ENCODE peak calls at places on chromosomes 1 and 21, in six cellular contexts. One of them, this sample, is unnamed.

GRCh38 chr1:17365271-17365670 is 6.7 kb upstream of the PADI6 start:
- DNase-seq in brain microvascular endothelial cell: no peak
- DNase-seq in H1: no peak
- DNase-seq in dorsolateral prefrontal cortex: no peak
- DNase-seq in Caco-2: no peak
- DNase-seq in tibial nerve: no peak
- DNase-seq in this sample: no peak

GRCh38 chr1:111851552-111851951 is 95.9 kb downstream of the DDX20 start:
- DNase-seq in Caco-2: no peak
- DNase-seq in H1: no peak
- DNase-seq in tibial nerve: no peak
- DNase-seq in dorsolateral prefrontal cortex: peak; percentile 80
- DNase-seq in brain microvascular endothelial cell: no peak
- DNase-seq in this sample: no peak

GRCh38 chr1:46611691-46612221 is 4.9 kb downstream of the MOB3C start:
- DNase-seq in Caco-2: no peak
- DNase-seq in dorsolateral prefrontal cortex: no peak
- DNase-seq in H1: no peak
- DNase-seq in tibial nerve: no peak
- DNase-seq in brain microvascular endothelial cell: no peak
- DNase-seq in this sample: no peak

GRCh38 chr1:51907079-51907702 is 28.7 kb upstream of the NRDC start:
- DNase-seq in dorsolateral prefrontal cortex: no peak
- DNase-seq in brain microvascular endothelial cell: no peak
- DNase-seq in Caco-2: no peak
- DNase-seq in tibial nerve: no peak
- DNase-seq in H1: no peak
- DNase-seq in this sample: no peak

GRCh38 chr1:57485643-57486042 is 61.8 kb upstream of the DAB1 start:
- DNase-seq in tibial nerve: no peak
- DNase-seq in brain microvascular endothelial cell: peak; percentile 72
- DNase-seq in Caco-2: no peak
- DNase-seq in H1: no peak
- DNase-seq in dorsolateral prefrontal cortex: no peak
- DNase-seq in this sample: peak; percentile 53

GRCh38 chr21:45012661-45013270 is 61.6 kb upstream of the ADARB1 start:
- DNase-seq in tibial nerve: no peak
- DNase-seq in H1: peak; percentile 79
- DNase-seq in dorsolateral prefrontal cortex: peak; percentile 23
- DNase-seq in Caco-2: peak; percentile 90
- DNase-seq in brain microvascular endothelial cell: no peak
- DNase-seq in this sample: no peak

GRCh38 chr1:67716800-67717199 is 31.8 kb downstream of the GADD45A start:
- DNase-seq in tibial nerve: no peak
- DNase-seq in H1: no peak
- DNase-seq in Caco-2: no peak
- DNase-seq in brain microvascular endothelial cell: no peak
- DNase-seq in dorsolateral prefrontal cortex: no peak
- DNase-seq in this sample: peak; percentile 32

GRCh38 chr1:77986810-77987209 is 7.9 kb upstream of the FUBP1 start:
- DNase-seq in tibial nerve: no peak
- DNase-seq in dorsolateral prefrontal cortex: no peak
- DNase-seq in brain microvascular endothelial cell: no peak
- DNase-seq in H1: no peak
- DNase-seq in Caco-2: no peak
- DNase-seq in this sample: no peak

GRCh38 chr21:26756491-26757159 is 88.6 kb downstream of the ADAMTS1 start:
- DNase-seq in dorsolateral prefrontal cortex: no peak
- DNase-seq in H1: no peak
- DNase-seq in tibial nerve: no peak
- DNase-seq in brain microvascular endothelial cell: peak; percentile 80
- DNase-seq in Caco-2: no peak
- DNase-seq in this sample: peak; percentile 73

DNA sequence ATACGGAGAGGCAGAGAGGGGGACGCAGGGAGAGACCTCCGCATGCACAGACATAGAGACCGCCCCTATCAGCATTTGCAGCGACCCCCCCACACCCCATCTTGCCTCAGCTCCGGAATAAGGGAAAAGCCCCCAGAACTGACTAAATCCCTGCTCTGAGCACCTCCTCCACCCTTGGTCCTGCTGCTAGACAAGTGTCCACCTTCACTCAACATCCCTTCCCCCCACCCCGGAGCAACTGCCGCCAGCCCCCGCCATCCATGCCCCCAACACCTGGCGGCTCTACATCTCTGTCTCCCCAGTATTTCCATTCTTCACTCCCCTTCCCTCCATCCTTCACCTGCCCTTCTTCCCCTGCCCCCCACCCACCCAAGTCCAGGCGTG is 725 bp downstream of the SV2A start:
- DNase-seq in brain microvascular endothelial cell: no peak
- DNase-seq in H1: no peak
- DNase-seq in Caco-2: no peak
- DNase-seq in tibial nerve: no peak
- DNase-seq in dorsolateral prefrontal cortex: no peak
- DNase-seq in this sample: no peak
- H3K4me3 ChIP-seq in brain microvascular endothelial cell: peak overlapping the region; percentile 79
- H3K4me3 ChIP-seq in H1: peak overlapping the region; percentile 99
- H3K4me3 ChIP-seq in Caco-2: peak overlapping the region; percentile 37
- H3K4me3 ChIP-seq in tibial nerve: peak overlapping the region; percentile 50
- H3K4me3 ChIP-seq in dorsolateral prefrontal cortex: peak overlapping the region; percentile 82
- H3K4me3 ChIP-seq in this sample: peak overlapping the region; percentile 75

DNA sequence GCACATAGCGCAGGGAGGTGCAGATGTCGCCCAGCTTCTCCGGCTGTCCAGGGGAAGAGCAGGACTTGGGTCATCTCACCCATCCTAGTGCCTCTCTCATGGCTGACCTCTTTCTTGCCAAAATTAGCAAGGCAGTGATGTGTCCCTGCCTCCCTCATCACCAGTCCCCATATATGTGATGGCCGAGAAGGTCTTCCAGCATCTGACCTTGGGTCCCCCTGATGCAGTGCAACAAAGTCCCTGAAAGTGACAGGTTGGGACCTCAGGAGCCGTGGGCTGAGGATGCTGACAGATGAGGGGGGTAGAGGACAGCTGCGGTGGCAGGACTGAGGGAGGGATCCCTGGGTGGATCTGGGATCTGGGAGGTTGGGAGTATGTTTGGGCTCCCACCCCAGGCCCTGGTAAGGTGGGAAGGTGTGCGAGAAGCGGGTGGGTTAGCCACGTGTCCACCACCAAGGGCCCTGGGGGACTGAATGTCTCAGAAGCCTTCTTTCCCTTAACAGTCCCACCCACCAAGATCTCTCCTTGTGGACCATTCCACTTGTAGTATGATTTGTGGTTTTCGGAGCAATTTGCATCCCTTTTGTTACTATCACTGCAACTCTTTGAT is 109.7 kb downstream of the SYT2 start:
- DNase-seq in brain microvascular endothelial cell: no peak
- DNase-seq in dorsolateral prefrontal cortex: no peak
- DNase-seq in Caco-2: no peak
- DNase-seq in tibial nerve: no peak
- DNase-seq in H1: no peak
- DNase-seq in this sample: no peak
- TF ChIP-seq CTCF in brain microvascular endothelial cell: no peak
- TF ChIP-seq CTCF in dorsolateral prefrontal cortex: no peak
- TF ChIP-seq CTCF in Caco-2: no peak
- TF ChIP-seq CTCF in tibial nerve: no peak
- TF ChIP-seq CTCF in H1: no peak
- TF ChIP-seq CTCF in this sample: no peak

GRCh38 chr1:117130526-117130925 is 9.0 kb upstream of the TRIM45 start:
- DNase-seq in H1: no peak
- DNase-seq in dorsolateral prefrontal cortex: no peak
- DNase-seq in Caco-2: no peak
- DNase-seq in brain microvascular endothelial cell: no peak
- DNase-seq in tibial nerve: no peak
- DNase-seq in this sample: no peak

GRCh38 chr1:117123274-117123673 is 1.7 kb upstream of the TRIM45 start:
- DNase-seq in Caco-2: no peak
- DNase-seq in dorsolateral prefrontal cortex: no peak
- DNase-seq in brain microvascular endothelial cell: no peak
- DNase-seq in H1: no peak
- DNase-seq in tibial nerve: no peak
- DNase-seq in this sample: no peak

GRCh38 chr1:117127840-117128239 is 6.3 kb upstream of the TRIM45 start:
- DNase-seq in Caco-2: no peak
- DNase-seq in tibial nerve: no peak
- DNase-seq in H1: no peak
- DNase-seq in brain microvascular endothelial cell: no peak
- DNase-seq in dorsolateral prefrontal cortex: no peak
- DNase-seq in this sample: no peak

GRCh38 chr1:117128323-117129079 is 7.0 kb upstream of the TRIM45 start:
- DNase-seq in dorsolateral prefrontal cortex: no peak
- DNase-seq in H1: no peak
- DNase-seq in brain microvascular endothelial cell: no peak
- DNase-seq in Caco-2: no peak
- DNase-seq in tibial nerve: no peak
- DNase-seq in this sample: peak; percentile 74
- H3K4me3 ChIP-seq in dorsolateral prefrontal cortex: no peak overlapping the region
- H3K4me3 ChIP-seq in H1: no peak overlapping the region
- H3K4me3 ChIP-seq in brain microvascular endothelial cell: no peak overlapping the region
- H3K4me3 ChIP-seq in Caco-2: no peak overlapping the region
- H3K4me3 ChIP-seq in tibial nerve: no peak overlapping the region
- H3K4me3 ChIP-seq in this sample: no peak overlapping the region

GRCh38 chr21:35475768-35476167 is 426.7 kb upstream of the RUNX1 start:
- DNase-seq in dorsolateral prefrontal cortex: no peak
- DNase-seq in tibial nerve: no peak
- DNase-seq in Caco-2: no peak
- DNase-seq in H1: no peak
- DNase-seq in brain microvascular endothelial cell: peak; percentile 65
- DNase-seq in this sample: peak; percentile 44
- TF ChIP-seq CTCF in dorsolateral prefrontal cortex: no peak
- TF ChIP-seq CTCF in tibial nerve: no peak
- TF ChIP-seq CTCF in Caco-2: no peak
- TF ChIP-seq CTCF in H1: no peak
- TF ChIP-seq CTCF in brain microvascular endothelial cell: no peak
- TF ChIP-seq CTCF in this sample: no peak

GRCh38 chr1:20343937-20344302 is 53.2 kb downstream of the VWA5B1 start:
- DNase-seq in tibial nerve: no peak
- DNase-seq in brain microvascular endothelial cell: no peak
- DNase-seq in H1: no peak
- DNase-seq in Caco-2: no peak
- DNase-seq in dorsolateral prefrontal cortex: no peak
- DNase-seq in this sample: no peak

GRCh38 chr1:20345419-20345818 is 54.7 kb downstream of the VWA5B1 start:
- DNase-seq in Caco-2: no peak
- DNase-seq in tibial nerve: no peak
- DNase-seq in H1: no peak
- DNase-seq in dorsolateral prefrontal cortex: no peak
- DNase-seq in brain microvascular endothelial cell: no peak
- DNase-seq in this sample: no peak

GRCh38 chr1:20344738-20345137 is 54.1 kb downstream of the VWA5B1 start:
- DNase-seq in dorsolateral prefrontal cortex: no peak
- DNase-seq in H1: no peak
- DNase-seq in brain microvascular endothelial cell: no peak
- DNase-seq in Caco-2: no peak
- DNase-seq in tibial nerve: no peak
- DNase-seq in this sample: no peak

GRCh38 chr1:20342294-20343148 is 51.8 kb downstream of the VWA5B1 start:
- DNase-seq in tibial nerve: no peak
- DNase-seq in Caco-2: no peak
- DNase-seq in brain microvascular endothelial cell: no peak
- DNase-seq in dorsolateral prefrontal cortex: no peak
- DNase-seq in H1: no peak
- DNase-seq in this sample: no peak

GRCh38 chr1:20343149-20343936 is 52.7 kb downstream of the VWA5B1 start:
- DNase-seq in dorsolateral prefrontal cortex: no peak
- DNase-seq in Caco-2: no peak
- DNase-seq in tibial nerve: no peak
- DNase-seq in H1: peak; percentile 86
- DNase-seq in brain microvascular endothelial cell: no peak
- DNase-seq in this sample: no peak
- H3K4me3 ChIP-seq in dorsolateral prefrontal cortex: peak overlapping the region; percentile 54
- H3K4me3 ChIP-seq in Caco-2: no peak overlapping the region
- H3K4me3 ChIP-seq in tibial nerve: no peak overlapping the region
- H3K4me3 ChIP-seq in H1: peak overlapping the region; percentile 65
- H3K4me3 ChIP-seq in brain microvascular endothelial cell: no peak overlapping the region
- H3K4me3 ChIP-seq in this sample: no peak overlapping the region

GRCh38 chr1:41440321-41441090 is 44.0 kb downstream of the EDN2 start:
- DNase-seq in brain microvascular endothelial cell: no peak
- DNase-seq in dorsolateral prefrontal cortex: no peak
- DNase-seq in tibial nerve: no peak
- DNase-seq in H1: no peak
- DNase-seq in Caco-2: no peak
- DNase-seq in this sample: no peak

GRCh38 chr1:41444796-41445195 is 39.7 kb downstream of the EDN2 start:
- DNase-seq in Caco-2: no peak
- DNase-seq in tibial nerve: no peak
- DNase-seq in H1: no peak
- DNase-seq in brain microvascular endothelial cell: no peak
- DNase-seq in dorsolateral prefrontal cortex: no peak
- DNase-seq in this sample: no peak

GRCh38 chr1:41442697-41443251 is 41.7 kb downstream of the EDN2 start:
- DNase-seq in Caco-2: no peak
- DNase-seq in tibial nerve: no peak
- DNase-seq in brain microvascular endothelial cell: no peak
- DNase-seq in dorsolateral prefrontal cortex: no peak
- DNase-seq in H1: no peak
- DNase-seq in this sample: no peak

GRCh38 chr1:41446851-41447610 is 37.5 kb downstream of the EDN2 start:
- DNase-seq in H1: no peak
- DNase-seq in Caco-2: no peak
- DNase-seq in dorsolateral prefrontal cortex: no peak
- DNase-seq in brain microvascular endothelial cell: no peak
- DNase-seq in tibial nerve: no peak
- DNase-seq in this sample: no peak

GRCh38 chr1:41444246-41444645 is 40.2 kb downstream of the EDN2 start:
- DNase-seq in tibial nerve: no peak
- DNase-seq in dorsolateral prefrontal cortex: no peak
- DNase-seq in Caco-2: no peak
- DNase-seq in brain microvascular endothelial cell: no peak
- DNase-seq in H1: no peak
- DNase-seq in this sample: no peak
- TF ChIP-seq CTCF in tibial nerve: no peak
- TF ChIP-seq CTCF in dorsolateral prefrontal cortex: no peak
- TF ChIP-seq CTCF in Caco-2: no peak
- TF ChIP-seq CTCF in brain microvascular endothelial cell: peak; percentile 43
- TF ChIP-seq CTCF in H1: peak; percentile 63
- TF ChIP-seq CTCF in this sample: peak; percentile 29

GRCh38 chr1:100953915-100954314 is 58.0 kb downstream of the SLC30A7 start:
- DNase-seq in dorsolateral prefrontal cortex: no peak
- DNase-seq in brain microvascular endothelial cell: no peak
- DNase-seq in tibial nerve: no peak
- DNase-seq in Caco-2: no peak
- DNase-seq in H1: no peak
- DNase-seq in this sample: no peak
- H3K4me3 ChIP-seq in dorsolateral prefrontal cortex: no peak overlapping the region
- H3K4me3 ChIP-seq in brain microvascular endothelial cell: no peak overlapping the region
- H3K4me3 ChIP-seq in tibial nerve: no peak overlapping the region
- H3K4me3 ChIP-seq in Caco-2: no peak overlapping the region
- H3K4me3 ChIP-seq in H1: no peak overlapping the region
- H3K4me3 ChIP-seq in this sample: no peak overlapping the region

This sample was measured in astrocyte of the spinal cord.